ENCODE peak calls at places on chromosomes 4 and X, in five cellular contexts. One of them, this sample, is unnamed.

GRCh38 chrX:53940180-53940579 is 104.1 kb downstream of the PHF8 start:
- DNase-seq in PC-9: no peak
- DNase-seq in A549: no peak
- DNase-seq in sigmoid colon: no peak
- DNase-seq in body of pancreas: no peak
- DNase-seq in this sample: no peak

GRCh38 chrX:19799319-19800182 is 87.8 kb downstream of the SH3KBP1 start:
- DNase-seq in A549: no peak
- DNase-seq in body of pancreas: no peak
- DNase-seq in PC-9: no peak
- DNase-seq in sigmoid colon: no peak
- DNase-seq in this sample: no peak

GRCh38 chr4:150982557-150983233 is 32.4 kb downstream of the LRBA start:
- DNase-seq in body of pancreas: no peak
- DNase-seq in A549: no peak
- DNase-seq in PC-9: no peak
- DNase-seq in sigmoid colon: no peak
- DNase-seq in this sample: no peak

GRCh38 chr4:183716302-183716701 is 57.2 kb downstream of the TRAPPC11 start:
- DNase-seq in PC-9: no peak
- DNase-seq in body of pancreas: no peak
- DNase-seq in A549: no peak
- DNase-seq in sigmoid colon: no peak
- DNase-seq in this sample: no peak

GRCh38 chr4:153937289-153937688 is 148.4 kb upstream of the SFRP2 start:
- DNase-seq in sigmoid colon: no peak
- DNase-seq in PC-9: no peak
- DNase-seq in A549: no peak
- DNase-seq in body of pancreas: no peak
- DNase-seq in this sample: no peak

GRCh38 chr4:1980561-1981041 is 28.2 kb downstream of the NELFA start:
- DNase-seq in sigmoid colon: no peak
- DNase-seq in PC-9: no peak
- DNase-seq in body of pancreas: no peak
- DNase-seq in A549: no peak
- DNase-seq in this sample: no peak

GRCh38 chrX:129823115-129823514 is 20.6 kb downstream of the ZDHHC9 start:
- DNase-seq in A549: peak
- DNase-seq in PC-9: no peak
- DNase-seq in sigmoid colon: no peak
- DNase-seq in body of pancreas: no peak
- DNase-seq in this sample: peak

GRCh38 chrX:155997436-155997835 is at the start of gene IL9R:
- DNase-seq in sigmoid colon: no peak
- DNase-seq in body of pancreas: no peak
- DNase-seq in A549: no peak
- DNase-seq in PC-9: no peak
- DNase-seq in this sample: peak

GRCh38 chr4:53490965-53491622 is 100.2 kb downstream of the LNX1 start:
- DNase-seq in PC-9: peak
- DNase-seq in A549: peak
- DNase-seq in body of pancreas: peak
- DNase-seq in sigmoid colon: no peak
- DNase-seq in this sample: peak

GRCh38 chr4:128846063-128846462 is 36.6 kb downstream of the JADE1 start:
- DNase-seq in body of pancreas: peak
- DNase-seq in sigmoid colon: no peak
- DNase-seq in PC-9: no peak
- DNase-seq in A549: no peak
- DNase-seq in this sample: no peak

GRCh38 chr4:126916626-126917140 is 716.1 kb upstream of the INTU start:
- DNase-seq in PC-9: no peak
- DNase-seq in A549: no peak
- DNase-seq in body of pancreas: no peak
- DNase-seq in sigmoid colon: no peak
- DNase-seq in this sample: no peak

GRCh38 chr4:183449193-183449888 is 4.9 kb downstream of the CDKN2AIP start:
- DNase-seq in A549: no peak
- DNase-seq in PC-9: no peak
- DNase-seq in sigmoid colon: no peak
- DNase-seq in body of pancreas: no peak
- DNase-seq in this sample: no peak

GRCh38 chr4:77695769-77696168 is 90.1 kb downstream of the CXCL13 start:
- DNase-seq in sigmoid colon: no peak
- DNase-seq in PC-9: peak
- DNase-seq in A549: peak
- DNase-seq in body of pancreas: no peak
- DNase-seq in this sample: no peak

GRCh38 chr4:26176621-26177121 is 144.1 kb upstream of the RBPJ start:
- DNase-seq in sigmoid colon: no peak
- DNase-seq in body of pancreas: no peak
- DNase-seq in PC-9: no peak
- DNase-seq in A549: no peak
- DNase-seq in this sample: no peak

GRCh38 chr4:2803624-2804448 is 11.0 kb downstream of the SH3BP2 start:
- DNase-seq in PC-9: peak
- DNase-seq in body of pancreas: peak
- DNase-seq in sigmoid colon: peak
- DNase-seq in A549: no peak
- DNase-seq in this sample: no peak

GRCh38 chr4:113106076-113106475 is 56.6 kb downstream of the ANK2 start:
- DNase-seq in sigmoid colon: no peak
- DNase-seq in PC-9: no peak
- DNase-seq in body of pancreas: no peak
- DNase-seq in A549: peak
- DNase-seq in this sample: peak

GRCh38 chr4:54959656-54960055 is 165.7 kb downstream of the KDR start:
- DNase-seq in A549: no peak
- DNase-seq in PC-9: no peak
- DNase-seq in body of pancreas: no peak
- DNase-seq in sigmoid colon: no peak
- DNase-seq in this sample: no peak

GRCh38 chr4:40749717-40750460 is at the start of gene NSUN7:
- DNase-seq in PC-9: peak
- DNase-seq in A549: peak
- DNase-seq in sigmoid colon: peak
- DNase-seq in body of pancreas: peak
- DNase-seq in this sample: peak

GRCh38 chrX:9765737-9766098 is at the start of gene GPR143:
- DNase-seq in sigmoid colon: no peak
- DNase-seq in PC-9: no peak
- DNase-seq in body of pancreas: no peak
- DNase-seq in A549: no peak
- DNase-seq in this sample: no peak

GRCh38 chr4:103773691-103774231 is 54.0 kb upstream of the TACR3 start:
- DNase-seq in body of pancreas: no peak
- DNase-seq in PC-9: no peak
- DNase-seq in sigmoid colon: no peak
- DNase-seq in A549: no peak
- DNase-seq in this sample: no peak

GRCh38 chr4:76708986-76709385 is 189.0 kb downstream of the SOWAHB start:
- DNase-seq in sigmoid colon: no peak
- DNase-seq in PC-9: no peak
- DNase-seq in body of pancreas: no peak
- DNase-seq in A549: no peak
- DNase-seq in this sample: no peak

GRCh38 chr4:10083861-10084641 is 32.5 kb downstream of the WDR1 start:
- DNase-seq in PC-9: no peak
- DNase-seq in body of pancreas: peak
- DNase-seq in sigmoid colon: peak
- DNase-seq in A549: no peak
- DNase-seq in this sample: no peak

GRCh38 chrX:68292471-68292870 is 140.8 kb downstream of the OPHN1 start:
- DNase-seq in sigmoid colon: no peak
- DNase-seq in body of pancreas: no peak
- DNase-seq in A549: no peak
- DNase-seq in PC-9: peak
- DNase-seq in this sample: no peak

GRCh38 chrX:41808042-41808441 is 84.1 kb downstream of the GPR82 start:
- DNase-seq in body of pancreas: peak
- DNase-seq in A549: no peak
- DNase-seq in sigmoid colon: no peak
- DNase-seq in PC-9: no peak
- DNase-seq in this sample: no peak

GRCh38 chr4:55947912-55948725 is 626 bp upstream of the CEP135 start:
- DNase-seq in A549: peak
- DNase-seq in body of pancreas: no peak
- DNase-seq in PC-9: peak
- DNase-seq in sigmoid colon: no peak
- DNase-seq in this sample: peak

GRCh38 chrX:153494061-153494460 is 719 bp upstream of the BGN start:
- DNase-seq in body of pancreas: no peak
- DNase-seq in PC-9: no peak
- DNase-seq in sigmoid colon: no peak
- DNase-seq in A549: no peak
- DNase-seq in this sample: no peak

GRCh38 chrX:153495362-153495751 is 577 bp downstream of the BGN start:
- DNase-seq in PC-9: no peak
- DNase-seq in sigmoid colon: no peak
- DNase-seq in A549: no peak
- DNase-seq in body of pancreas: no peak
- DNase-seq in this sample: no peak

GRCh38 chrX:153493085-153493484 is 1.7 kb upstream of the BGN start:
- DNase-seq in sigmoid colon: no peak
- DNase-seq in A549: no peak
- DNase-seq in PC-9: no peak
- DNase-seq in body of pancreas: no peak
- DNase-seq in this sample: no peak

GRCh38 chrX:153495903-153496629 is 1.3 kb downstream of the BGN start:
- DNase-seq in sigmoid colon: no peak
- DNase-seq in body of pancreas: no peak
- DNase-seq in PC-9: no peak
- DNase-seq in A549: no peak
- DNase-seq in this sample: no peak

DNA sequence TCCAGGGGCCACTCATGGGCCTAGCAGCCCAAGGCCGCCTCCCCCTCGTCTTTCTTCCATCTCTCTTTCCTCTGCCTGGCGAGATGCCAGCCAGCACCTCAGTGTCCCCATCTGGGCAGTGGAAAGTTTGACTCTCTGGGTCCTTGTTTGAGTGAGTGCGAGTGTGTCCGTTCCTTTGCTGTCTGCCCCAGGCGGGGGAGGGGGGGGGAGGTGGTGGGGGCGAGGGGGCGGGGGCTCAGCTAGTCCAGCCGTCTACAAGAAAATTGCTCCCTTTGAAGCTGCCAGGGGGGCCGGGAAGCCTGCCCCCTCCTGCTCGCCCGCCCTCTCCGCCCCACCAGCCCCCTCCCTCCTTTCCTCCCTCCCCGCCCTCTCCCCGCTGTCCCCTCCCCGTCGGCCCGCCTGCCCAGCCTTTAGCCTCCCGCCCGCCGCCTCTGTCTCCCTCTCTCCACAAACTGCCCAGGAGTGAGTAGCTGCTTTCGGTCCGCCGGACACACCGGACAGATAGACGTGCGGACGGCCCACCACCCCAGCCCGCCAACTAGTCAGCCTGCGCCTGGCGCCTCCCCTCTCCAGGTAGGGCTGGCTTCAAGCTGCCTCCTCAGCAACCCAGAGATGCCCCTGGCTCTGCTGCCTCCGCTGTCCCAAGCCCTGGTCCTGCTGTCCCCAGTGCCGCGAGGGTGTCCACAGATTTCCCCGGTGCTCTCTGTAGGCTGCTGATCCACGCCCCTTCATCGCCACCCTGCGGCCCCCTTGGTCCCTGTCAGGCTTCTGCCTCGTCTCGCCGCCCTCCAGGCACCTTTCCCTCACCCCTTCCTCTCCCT is at the start of gene BGN:
- DNase-seq in sigmoid colon: no peak
- DNase-seq in body of pancreas: no peak
- DNase-seq in A549: peak
- DNase-seq in PC-9: no peak
- DNase-seq in this sample: no peak
- TF ChIP-seq CTCF in sigmoid colon: peak
- TF ChIP-seq CTCF in body of pancreas: no peak
- TF ChIP-seq CTCF in A549: no peak
- TF ChIP-seq CTCF in PC-9: no peak
- TF ChIP-seq CTCF in this sample: no peak

DNA sequence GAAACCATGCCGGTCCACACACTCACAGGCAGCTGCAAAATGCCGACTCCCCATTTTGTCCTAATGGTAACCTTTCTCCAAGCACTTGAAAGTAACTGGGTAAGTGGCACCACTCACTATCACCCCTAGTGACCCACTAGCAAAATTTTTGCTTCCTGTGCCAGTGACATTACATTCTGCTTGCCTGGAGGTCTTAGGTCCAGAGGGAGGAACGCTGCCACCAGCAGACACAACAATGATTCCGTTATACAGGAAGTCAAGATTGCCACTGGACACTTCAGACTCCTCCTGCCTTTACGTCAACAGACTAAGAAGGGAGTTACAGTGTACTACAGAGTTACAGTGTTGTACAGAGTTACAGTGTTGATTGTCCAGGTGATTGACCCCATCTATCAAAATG is 11.8 kb upstream of the TMEM192 start:
- DNase-seq in PC-9: no peak
- DNase-seq in A549: no peak
- DNase-seq in sigmoid colon: no peak
- DNase-seq in body of pancreas: no peak
- DNase-seq in this sample: no peak
- TF ChIP-seq CTCF in PC-9: no peak
- TF ChIP-seq CTCF in A549: no peak
- TF ChIP-seq CTCF in sigmoid colon: no peak
- TF ChIP-seq CTCF in body of pancreas: no peak
- TF ChIP-seq CTCF in this sample: no peak

GRCh38 chr4:165343353-165344191 is 16.1 kb downstream of the MSMO1 start:
- DNase-seq in A549: no peak
- DNase-seq in PC-9: no peak
- DNase-seq in body of pancreas: no peak
- DNase-seq in sigmoid colon: no peak
- DNase-seq in this sample: no peak
- TF ChIP-seq CTCF in A549: peak
- TF ChIP-seq CTCF in PC-9: peak
- TF ChIP-seq CTCF in body of pancreas: no peak
- TF ChIP-seq CTCF in sigmoid colon: no peak
- TF ChIP-seq CTCF in this sample: no peak

DNA sequence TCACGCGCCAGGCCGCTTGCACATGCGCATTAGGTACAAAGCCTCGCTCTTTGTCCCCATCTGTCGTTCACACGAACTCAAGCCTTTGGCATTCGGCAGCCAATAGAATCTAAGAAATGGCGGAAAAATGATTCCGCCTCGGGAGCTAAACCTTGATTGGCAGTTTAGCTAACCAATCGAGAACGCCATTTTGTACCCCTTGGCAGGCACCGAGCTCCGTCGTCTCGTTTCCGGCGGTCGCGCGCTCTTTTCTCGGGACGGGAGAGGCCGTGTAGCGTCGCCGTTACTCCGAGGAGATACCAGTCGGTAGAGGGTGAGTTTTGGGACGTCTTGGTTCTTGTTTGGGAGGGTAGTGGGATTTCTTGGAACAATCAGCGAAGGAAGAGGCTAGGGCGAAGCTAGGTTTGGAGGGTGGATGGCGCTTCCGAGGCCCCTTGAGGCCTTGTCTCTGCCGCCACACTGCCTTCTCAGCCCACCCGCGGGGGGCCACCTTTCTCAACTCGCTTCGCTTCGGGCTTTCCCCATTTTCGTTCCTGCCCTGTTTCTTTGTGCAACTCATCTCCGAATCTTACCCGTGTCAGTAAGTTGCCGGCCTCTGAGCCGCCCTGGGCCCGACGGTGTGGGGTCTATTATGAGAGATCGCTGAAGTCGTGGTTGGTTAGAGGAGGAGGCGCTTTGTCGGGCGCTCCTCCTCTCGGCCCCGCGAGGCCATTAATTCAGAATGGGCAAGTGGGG is at the start of gene NONO:
- DNase-seq in body of pancreas: peak
- DNase-seq in sigmoid colon: peak
- DNase-seq in A549: peak
- DNase-seq in PC-9: peak
- DNase-seq in this sample: peak
- TF ChIP-seq CTCF in body of pancreas: no peak
- TF ChIP-seq CTCF in sigmoid colon: peak
- TF ChIP-seq CTCF in A549: no peak
- TF ChIP-seq CTCF in PC-9: no peak
- TF ChIP-seq CTCF in this sample: no peak